ENCODE peak calls at places on chromosomes 6 and 20, in six cellular contexts. One of them, this sample, is unnamed.

GRCh38 chr6:122066200-122066599 is 333.3 kb upstream of the HSF2 start:
- DNase-seq in bronchial epithelial cell: no peak
- DNase-seq in HCT116: no peak
- DNase-seq in AG08395: no peak
- DNase-seq in tibial artery: no peak
- DNase-seq in HCEC 1CT: no peak
- DNase-seq in this sample: no peak

GRCh38 chr6:167493310-167493709 is 168.4 kb downstream of the TTLL2 start:
- DNase-seq in bronchial epithelial cell: no peak
- DNase-seq in HCEC 1CT: no peak
- DNase-seq in tibial artery: no peak
- DNase-seq in HCT116: no peak
- DNase-seq in AG08395: no peak
- DNase-seq in this sample: no peak

GRCh38 chr20:19817017-19817416 is 59.0 kb downstream of the RIN2 start:
- DNase-seq in bronchial epithelial cell: peak; percentile 98
- DNase-seq in AG08395: peak; percentile 45
- DNase-seq in HCT116: no peak
- DNase-seq in tibial artery: no peak
- DNase-seq in HCEC 1CT: peak; percentile 97
- DNase-seq in this sample: peak; percentile 43

GRCh38 chr6:20954325-20954724 is 420.1 kb downstream of the CDKAL1 start:
- DNase-seq in HCT116: no peak
- DNase-seq in AG08395: no peak
- DNase-seq in bronchial epithelial cell: no peak
- DNase-seq in HCEC 1CT: no peak
- DNase-seq in tibial artery: no peak
- DNase-seq in this sample: peak; percentile 19

GRCh38 chr6:157314705-157315321 is 8.5 kb downstream of the TMEM242 start:
- DNase-seq in tibial artery: no peak
- DNase-seq in HCEC 1CT: peak; percentile 77
- DNase-seq in HCT116: peak; percentile 58
- DNase-seq in bronchial epithelial cell: peak; percentile 74
- DNase-seq in AG08395: peak; percentile 70
- DNase-seq in this sample: peak; percentile 70

GRCh38 chr20:63659370-63659769 is 1.3 kb downstream of the RTEL1 start:
- DNase-seq in AG08395: no peak
- DNase-seq in HCEC 1CT: no peak
- DNase-seq in tibial artery: no peak
- DNase-seq in bronchial epithelial cell: no peak
- DNase-seq in HCT116: no peak
- DNase-seq in this sample: peak; percentile 38

GRCh38 chr20:61640171-61640570 is 388.1 kb downstream of the CDH4 start:
- DNase-seq in tibial artery: no peak
- DNase-seq in HCEC 1CT: no peak
- DNase-seq in bronchial epithelial cell: no peak
- DNase-seq in AG08395: peak; percentile 76
- DNase-seq in HCT116: no peak
- DNase-seq in this sample: no peak

GRCh38 chr6:128098000-128098581 is 197.2 kb upstream of the THEMIS start:
- DNase-seq in HCEC 1CT: no peak
- DNase-seq in HCT116: no peak
- DNase-seq in tibial artery: no peak
- DNase-seq in AG08395: no peak
- DNase-seq in bronchial epithelial cell: peak; percentile 26
- DNase-seq in this sample: no peak

GRCh38 chr6:20333870-20334269 is 67.8 kb upstream of the E2F3 start:
- DNase-seq in bronchial epithelial cell: no peak
- DNase-seq in tibial artery: no peak
- DNase-seq in AG08395: no peak
- DNase-seq in HCT116: no peak
- DNase-seq in HCEC 1CT: no peak
- DNase-seq in this sample: no peak

GRCh38 chr20:58603656-58604184 is 47.4 kb upstream of the STX16 start:
- DNase-seq in AG08395: peak; percentile 63
- DNase-seq in HCEC 1CT: peak; percentile 4
- DNase-seq in tibial artery: no peak
- DNase-seq in HCT116: no peak
- DNase-seq in bronchial epithelial cell: no peak
- DNase-seq in this sample: no peak

GRCh38 chr20:20173269-20173668 is 120.9 kb downstream of the CFAP61 start:
- DNase-seq in HCEC 1CT: no peak
- DNase-seq in tibial artery: no peak
- DNase-seq in bronchial epithelial cell: no peak
- DNase-seq in AG08395: no peak
- DNase-seq in HCT116: no peak
- DNase-seq in this sample: no peak

GRCh38 chr6:43798688-43799444 is 28.9 kb downstream of the VEGFA start:
- DNase-seq in tibial artery: no peak
- DNase-seq in bronchial epithelial cell: peak; percentile 78
- DNase-seq in HCT116: peak; percentile 92
- DNase-seq in AG08395: peak; percentile 74
- DNase-seq in HCEC 1CT: peak; percentile 80
- DNase-seq in this sample: peak; percentile 96

GRCh38 chr6:41437604-41438003 is 102.2 kb downstream of the NCR2 start:
- DNase-seq in HCEC 1CT: no peak
- DNase-seq in HCT116: no peak
- DNase-seq in bronchial epithelial cell: no peak
- DNase-seq in tibial artery: no peak
- DNase-seq in AG08395: no peak
- DNase-seq in this sample: no peak

GRCh38 chr6:160427312-160428068 is 79.3 kb downstream of the SLC22A3 start:
- DNase-seq in tibial artery: no peak
- DNase-seq in AG08395: no peak
- DNase-seq in HCT116: no peak
- DNase-seq in bronchial epithelial cell: no peak
- DNase-seq in HCEC 1CT: no peak
- DNase-seq in this sample: peak; percentile 21

GRCh38 chr6:10513544-10513943 is 7.6 kb upstream of the GCNT2 start:
- DNase-seq in HCEC 1CT: no peak
- DNase-seq in tibial artery: no peak
- DNase-seq in HCT116: no peak
- DNase-seq in AG08395: no peak
- DNase-seq in bronchial epithelial cell: no peak
- DNase-seq in this sample: no peak

GRCh38 chr6:25219581-25220249 is 59.5 kb upstream of the CARMIL1 start:
- DNase-seq in HCT116: no peak
- DNase-seq in bronchial epithelial cell: peak; percentile 71
- DNase-seq in tibial artery: no peak
- DNase-seq in HCEC 1CT: no peak
- DNase-seq in AG08395: no peak
- DNase-seq in this sample: no peak

GRCh38 chr6:121849477-121849876 is 414.0 kb downstream of the GJA1 start:
- DNase-seq in tibial artery: peak; percentile 52
- DNase-seq in bronchial epithelial cell: peak; percentile 64
- DNase-seq in HCT116: peak; percentile 53
- DNase-seq in AG08395: peak; percentile 82
- DNase-seq in HCEC 1CT: peak; percentile 55
- DNase-seq in this sample: peak; percentile 64

GRCh38 chr6:29992792-29993191 is 50.5 kb downstream of the HLA-A start:
- DNase-seq in HCEC 1CT: peak; percentile 83
- DNase-seq in bronchial epithelial cell: peak; percentile 88
- DNase-seq in HCT116: peak; percentile 27
- DNase-seq in AG08395: peak; percentile 78
- DNase-seq in tibial artery: no peak
- DNase-seq in this sample: peak; percentile 84

GRCh38 chr20:1894471-1894950 is 696 bp upstream of the SIRPA start:
- DNase-seq in HCT116: no peak
- DNase-seq in HCEC 1CT: peak; percentile 35
- DNase-seq in bronchial epithelial cell: no peak
- DNase-seq in tibial artery: no peak
- DNase-seq in AG08395: peak; percentile 75
- DNase-seq in this sample: peak; percentile 66

GRCh38 chr6:17986656-17987575 is 519 bp downstream of the KIF13A start:
- DNase-seq in HCEC 1CT: peak; percentile 49
- DNase-seq in HCT116: no peak
- DNase-seq in AG08395: peak; percentile 59
- DNase-seq in tibial artery: peak; percentile 74
- DNase-seq in bronchial epithelial cell: no peak
- DNase-seq in this sample: peak; percentile 63

GRCh38 chr20:19497064-19497463 is 261.0 kb upstream of the RIN2 start:
- DNase-seq in tibial artery: no peak
- DNase-seq in bronchial epithelial cell: peak; percentile 19
- DNase-seq in HCT116: no peak
- DNase-seq in AG08395: peak; percentile 83
- DNase-seq in HCEC 1CT: peak; percentile 97
- DNase-seq in this sample: peak; percentile 3

GRCh38 chr20:63778034-63778752 is 38.6 kb downstream of the SLC2A4RG start:
- DNase-seq in HCEC 1CT: peak; percentile 18
- DNase-seq in AG08395: no peak
- DNase-seq in bronchial epithelial cell: peak; percentile 42
- DNase-seq in HCT116: peak; percentile 18
- DNase-seq in tibial artery: no peak
- DNase-seq in this sample: no peak

GRCh38 chr6:35727206-35727934 is 9.5 kb upstream of the ARMC12 start:
- DNase-seq in AG08395: peak; percentile 38
- DNase-seq in HCEC 1CT: peak; percentile 81
- DNase-seq in bronchial epithelial cell: peak; percentile 51
- DNase-seq in HCT116: no peak
- DNase-seq in tibial artery: peak; percentile 95
- DNase-seq in this sample: peak; percentile 43

GRCh38 chr20:57392130-57392445 is 892 bp downstream of the RBM38 start:
- DNase-seq in bronchial epithelial cell: no peak
- DNase-seq in AG08395: no peak
- DNase-seq in HCT116: no peak
- DNase-seq in tibial artery: no peak
- DNase-seq in HCEC 1CT: no peak
- DNase-seq in this sample: peak; percentile 25

This sample was measured in kidney tubule cell.